ENCODE peak calls at places on chromosomes 13 and 19, in nine cellular contexts. W is thoracic aorta, S is heart left ventricle, T is right atrium auricular region, D is cardiac muscle cell, U is uterus, R is AG04450, X is endothelial cell of umbilical vein, V is testis. A is an unnamed sample. For H3K27me3, the result is how much of the 10 kb centered on the place peaks cover.

GRCh38 chr19:49585023-49585422 is 3.9 kb downstream of the PRRG2 start:
- DNase-seq in D (peak), V (no peak), T (no peak), W (no peak), U (no peak), S (no peak), R (no peak), X (no peak), A (no peak)

GRCh38 chr13:51590231-51590630 is 6.0 kb downstream of the WDFY2 start:
- DNase-seq in X (no peak), T (no peak), U (no peak), S (no peak), W (no peak), D (no peak), V (no peak), R (no peak), A (no peak)

GRCh38 chr13:28819748-28820098 is 416 bp upstream of the MTUS2 start:
- DNase-seq in V (peak), D (peak), X (peak), R (no peak), U (no peak), S (peak), T (no peak), W (no peak), A (no peak)

GRCh38 chr13:69458013-69458412 is 649.6 kb upstream of the ATXN8OS start:
- DNase-seq in W (no peak), R (no peak), D (no peak), V (no peak), S (no peak), U (no peak), T (no peak), X (no peak), A (no peak)

GRCh38 chr19:7865262-7865911 is 8.8 kb downstream of the PRR36 start:
- DNase-seq in T (no peak), W (no peak), U (no peak), R (no peak), D (no peak), X (no peak), S (no peak), V (no peak), A (no peak)

GRCh38 chr19:47330466-47330869 is 1.5 kb upstream of the C5AR2 start:
- DNase-seq in X (peak), W (no peak), T (no peak), S (no peak), V (no peak), U (no peak), R (peak), D (no peak), A (no peak)

GRCh38 chr13:47004022-47004421 is 107.2 kb upstream of the HTR2A start:
- DNase-seq in U (no peak), T (no peak), V (no peak), W (no peak), D (peak), X (no peak), S (no peak), R (no peak), A (no peak)

GRCh38 chr19:48344892-48345291 is 18.8 kb downstream of the TMEM143 start:
- DNase-seq in X (no peak), S (no peak), R (no peak), T (no peak), V (no peak), W (no peak), U (no peak), D (no peak), A (no peak)

GRCh38 chr19:16795731-16796130 is 33.5 kb upstream of the SIN3B start:
- DNase-seq in X (no peak), S (no peak), D (no peak), U (no peak), W (no peak), R (no peak), T (no peak), V (no peak), A (no peak)

GRCh38 chr19:10338940-10339339 is 484 bp downstream of the ICAM3 start:
- DNase-seq in V (no peak), R (no peak), U (no peak), D (no peak), X (no peak), T (no peak), S (no peak), W (no peak), A (no peak)

GRCh38 chr13:46858776-46859175 is 38.1 kb downstream of the HTR2A start:
- DNase-seq in R (no peak), U (no peak), X (no peak), W (no peak), S (no peak), T (no peak), V (no peak), D (no peak), A (no peak)

GRCh38 chr19:2636897-2637683 is 65.4 kb downstream of the GNG7 start:
- DNase-seq in V (peak), T (no peak), U (peak), D (peak), X (peak), S (peak), W (no peak), R (no peak), A (peak)

GRCh38 chr13:98664047-98664446 is 87.1 kb upstream of the STK24 start:
- DNase-seq in X (no peak), T (no peak), S (no peak), D (no peak), W (no peak), R (no peak), V (no peak), U (no peak), A (no peak)

GRCh38 chr13:25738342-25738771 is 313.5 kb downstream of the SHISA2 start:
- DNase-seq in X (peak), V (no peak), T (no peak), R (no peak), W (no peak), S (no peak), D (peak), U (no peak), A (no peak)

GRCh38 chr13:98576215-98576945 is 527 bp downstream of the STK24 start:
- DNase-seq in W (no peak), R (no peak), U (peak), V (peak), T (no peak), X (peak), D (peak), S (peak), A (peak)

GRCh38 chr13:97165527-97166425 is 56.4 kb upstream of the MBNL2 start:
- DNase-seq in S (no peak), U (no peak), T (no peak), R (no peak), V (peak), W (no peak), X (no peak), D (no peak), A (no peak)

GRCh38 chr19:342801-343421 is 1.7 kb downstream of the MIER2 start:
- DNase-seq in T (peak), S (peak), D (no peak), U (peak), W (no peak), V (peak), R (peak), X (peak), A (no peak)

GRCh38 chr19:49106648-49107135 is 7.5 kb upstream of the LIN7B start:
- DNase-seq in T (no peak), W (no peak), V (peak), S (peak), X (peak), R (no peak), U (no peak), D (peak), A (no peak)

GRCh38 chr13:102642475-102642874 is 45.7 kb downstream of the TPP2 start:
- DNase-seq in R (no peak), S (peak), V (peak), X (no peak), D (no peak), T (peak), W (no peak), U (peak), A (peak)

GRCh38 chr19:15466851-15467733 is 2.7 kb upstream of the RASAL3 start:
- DNase-seq in V (no peak), S (no peak), U (no peak), X (peak), T (no peak), R (peak), W (no peak), D (no peak), A (no peak)

GRCh38 chr19:41871573-41872383 is 5.3 kb upstream of the CD79A start:
- DNase-seq in W (no peak), S (peak), R (no peak), U (no peak), V (no peak), T (no peak), X (no peak), D (no peak), A (no peak)

GRCh38 chr19:18660051-18660910 is 23.2 kb upstream of the CRTC1 start:
- DNase-seq in D (no peak), S (peak), T (peak), V (no peak), W (peak), R (no peak), U (peak), X (no peak), A (no peak)

GRCh38 chr13:110913322-110913721 is 1.5 kb downstream of the ANKRD10 start:
- DNase-seq in U (no peak), W (no peak), D (peak), V (no peak), T (no peak), S (no peak), R (no peak), X (no peak), A (peak)

DNA sequence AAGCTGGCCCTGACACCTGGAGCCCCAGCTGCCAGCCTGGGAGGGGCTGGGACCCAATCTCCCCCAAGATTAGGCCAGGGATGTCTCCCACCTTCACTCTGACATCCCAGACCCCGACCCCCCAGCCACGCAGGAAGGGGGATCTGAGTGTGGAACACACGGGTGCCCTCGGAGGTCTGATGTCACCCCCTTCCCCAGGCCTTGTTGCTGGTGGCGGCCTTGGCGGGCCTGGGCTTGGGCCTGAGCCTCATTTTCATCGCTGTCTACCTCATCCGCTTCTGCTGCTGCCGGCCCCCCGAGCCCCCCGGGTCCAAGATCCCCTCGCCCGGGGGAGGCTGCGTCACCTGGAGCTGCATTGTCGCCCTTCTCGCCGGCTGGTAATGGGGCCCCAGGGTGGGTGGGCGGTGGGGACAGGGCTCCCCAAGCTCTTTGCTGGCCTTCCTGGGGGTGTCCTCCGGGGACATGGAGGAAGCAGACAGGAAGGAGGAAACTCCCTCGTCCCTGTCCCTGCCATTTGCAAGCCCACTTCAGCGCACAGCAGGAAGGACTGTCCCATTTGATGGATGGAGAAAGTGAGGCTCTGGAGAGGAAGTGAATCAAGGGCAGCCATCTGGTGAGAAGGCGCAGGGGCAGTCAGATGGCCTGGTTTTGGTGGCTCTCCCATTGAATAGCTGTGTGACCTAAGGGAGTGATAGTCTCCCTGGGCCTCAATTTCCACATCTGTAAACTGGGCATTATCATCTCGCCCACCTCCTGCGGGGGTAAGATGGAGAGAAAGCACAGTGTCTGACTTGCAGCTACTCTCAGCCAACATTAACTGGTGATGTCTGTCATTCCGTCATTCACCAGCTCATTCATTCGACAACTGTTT is 3.9 kb downstream of the TTYH1 start:
- DNase-seq in T (no peak), S (no peak), V (no peak), R (no peak), D (no peak), X (no peak), U (no peak), W (no peak), A (no peak)
- H3K27me3 ChIP-seq in T (under half), S (under half), V (under half), R (under half), D (half or more), X (under half), U (under half), W (under half), A (under half)

GRCh38 chr13:21034602-21035190 is 26.7 kb downstream of the LATS2 start:
- DNase-seq in T (peak), U (no peak), X (peak), S (peak), D (peak), V (no peak), W (no peak), R (no peak), A (no peak)
- TF ChIP-seq CTCF in T (no peak), U (peak), X (peak), S (peak), D (peak), V (no peak), W (no peak), R (no peak), A (no peak)

GRCh38 chr19:33905937-33906577 is 109.4 kb downstream of the KCTD15 start:
- DNase-seq in T (peak), X (peak), W (no peak), S (peak), R (no peak), U (peak), V (peak), D (peak), A (peak)
- H3K27ac ChIP-seq in T (peak), X (peak), W (no peak), S (peak), R (no peak), U (peak), V (peak), D (no peak), A (peak)

GRCh38 chr19:50820549-50821247 is 2.9 kb downstream of the KLK1 start:
- DNase-seq in D (no peak), R (no peak), V (no peak), X (no peak), S (no peak), T (no peak), W (no peak), U (no peak), A (no peak)

GRCh38 chr19:50821248-50821612 is 2.4 kb downstream of the KLK1 start:
- DNase-seq in W (no peak), T (no peak), X (no peak), S (no peak), D (no peak), V (no peak), U (no peak), R (no peak), A (no peak)

GRCh38 chr19:50823389-50824042 is at the start of gene KLK1:
- DNase-seq in W (no peak), R (no peak), T (no peak), U (no peak), S (no peak), X (no peak), V (no peak), D (no peak), A (no peak)

GRCh38 chr19:50821622-50822021 is 2.0 kb downstream of the KLK1 start:
- DNase-seq in S (no peak), X (no peak), W (no peak), V (no peak), D (no peak), T (no peak), R (no peak), U (no peak), A (no peak)

GRCh38 chr19:50822661-50823208 is 852 bp downstream of the KLK1 start:
- DNase-seq in X (no peak), T (no peak), S (no peak), R (no peak), U (no peak), V (no peak), D (no peak), W (no peak), A (no peak)
- H3K27me3 ChIP-seq in X (under half), T (under half), S (under half), R (under half), U (under half), V (under half), D (half or more), W (under half), A (under half)

GRCh38 chr13:83780201-83780600 is 102.1 kb downstream of the SLITRK1 start:
- DNase-seq in R (no peak), T (no peak), W (no peak), V (peak), S (no peak), U (no peak), D (peak), X (no peak), A (no peak)
- TF ChIP-seq CTCF in R (peak), T (no peak), W (no peak), V (peak), S (peak), U (no peak), D (peak), X (no peak), A (peak)

DNA sequence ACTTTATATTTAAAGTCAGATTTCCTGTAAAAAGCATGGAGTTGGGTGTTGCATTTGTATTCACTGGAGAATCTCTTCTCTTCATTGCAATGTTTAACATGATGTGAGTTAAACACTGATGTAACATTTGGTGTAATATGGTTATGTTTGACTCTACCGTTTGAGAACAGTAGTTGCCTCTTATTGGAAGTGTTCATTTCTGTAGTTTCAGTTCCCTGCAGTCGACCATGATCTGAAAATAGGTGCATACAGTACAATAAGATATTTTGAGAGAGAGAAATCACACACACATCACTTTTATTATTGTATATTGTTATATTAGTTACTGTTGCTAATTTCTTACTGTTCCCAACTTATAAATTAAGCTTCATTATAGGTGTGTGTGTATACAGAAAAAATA is 105.2 kb upstream of the SPACA7 start:
- DNase-seq in V (no peak), T (no peak), R (no peak), S (no peak), U (no peak), D (no peak), W (no peak), X (no peak), A (no peak)
- H3K27ac ChIP-seq in V (no peak), T (no peak), R (no peak), S (no peak), U (no peak), D (no peak), W (no peak), X (no peak), A (no peak)

GRCh38 chr13:50130686-50131051 is 115.4 kb downstream of the KCNRG start:
- DNase-seq in S (peak), T (no peak), R (no peak), D (peak), W (no peak), X (peak), V (no peak), U (no peak), A (no peak)

GRCh38 chr13:50129923-50130685 is 114.9 kb downstream of the KCNRG start:
- DNase-seq in S (peak), T (no peak), D (peak), R (no peak), V (no peak), X (no peak), U (peak), W (no peak), A (no peak)

GRCh38 chr13:50131998-50132936 is 117.0 kb downstream of the KCNRG start:
- DNase-seq in R (no peak), T (no peak), V (no peak), X (no peak), U (no peak), W (no peak), S (no peak), D (peak), A (no peak)

GRCh38 chr13:50133277-50133953 is 118.2 kb downstream of the KCNRG start:
- DNase-seq in S (no peak), R (no peak), V (no peak), W (no peak), D (no peak), U (no peak), T (no peak), X (no peak), A (no peak)

GRCh38 chr13:50132937-50133276 is 117.7 kb downstream of the KCNRG start:
- DNase-seq in R (no peak), U (no peak), S (no peak), W (no peak), V (no peak), D (peak), X (no peak), T (no peak), A (no peak)
- H3K27me3 ChIP-seq in R (half or more), U (under half), S (under half), W (under half), V (under half), D (half or more), X (under half), T (under half), A (under half)

DNA sequence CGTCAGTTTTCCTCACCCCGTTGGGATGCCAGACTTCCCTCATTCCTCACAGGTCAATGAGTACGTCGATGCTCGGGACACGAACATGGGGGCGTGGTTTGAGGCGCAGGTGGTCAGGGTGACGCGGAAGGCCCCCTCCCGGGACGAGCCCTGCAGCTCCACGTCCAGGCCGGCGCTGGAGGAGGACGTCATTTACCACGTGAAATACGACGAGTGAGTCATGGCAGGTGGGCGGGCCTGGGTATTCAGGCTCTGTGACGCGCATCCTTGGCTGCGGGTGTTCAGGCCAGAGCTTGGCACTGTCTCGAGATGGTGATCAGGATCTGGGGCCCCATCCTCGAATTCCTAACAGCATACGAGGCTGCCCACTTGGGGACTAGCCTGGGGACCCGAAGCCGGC is 21.4 kb downstream of the UHRF1 start:
- DNase-seq in S (no peak), U (peak), T (no peak), W (no peak), R (no peak), V (no peak), D (no peak), X (no peak), A (no peak)
- TF ChIP-seq CTCF in S (no peak), U (no peak), T (no peak), W (no peak), R (no peak), V (no peak), D (no peak), X (no peak), A (no peak)

GRCh38 chr19:1435378-1435989 is 2.7 kb upstream of the RPS15 start:
- DNase-seq in V (no peak), S (no peak), R (no peak), U (no peak), D (no peak), X (no peak), W (no peak), T (no peak), A (no peak)

GRCh38 chr19:1438933-1439358 is 750 bp downstream of the RPS15 start:
- DNase-seq in X (peak), D (no peak), U (no peak), W (no peak), R (no peak), S (no peak), V (no peak), T (no peak), A (no peak)

GRCh38 chr19:1438035-1438932 is at the start of gene RPS15:
- DNase-seq in U (peak), S (peak), X (peak), W (peak), V (peak), T (peak), R (peak), D (peak), A (peak)

GRCh38 chr19:1440418-1440801 is 2.2 kb downstream of the RPS15 start:
- DNase-seq in S (no peak), X (no peak), W (no peak), D (no peak), T (no peak), U (no peak), R (no peak), V (no peak), A (no peak)

GRCh38 chr19:1437609-1438008 is 587 bp upstream of the RPS15 start:
- DNase-seq in S (no peak), R (no peak), U (no peak), W (no peak), D (no peak), X (no peak), T (no peak), V (no peak), A (no peak)
- H3K27ac ChIP-seq in S (no peak), R (no peak), U (no peak), W (no peak), D (no peak), X (no peak), T (no peak), V (peak), A (no peak)

DNA sequence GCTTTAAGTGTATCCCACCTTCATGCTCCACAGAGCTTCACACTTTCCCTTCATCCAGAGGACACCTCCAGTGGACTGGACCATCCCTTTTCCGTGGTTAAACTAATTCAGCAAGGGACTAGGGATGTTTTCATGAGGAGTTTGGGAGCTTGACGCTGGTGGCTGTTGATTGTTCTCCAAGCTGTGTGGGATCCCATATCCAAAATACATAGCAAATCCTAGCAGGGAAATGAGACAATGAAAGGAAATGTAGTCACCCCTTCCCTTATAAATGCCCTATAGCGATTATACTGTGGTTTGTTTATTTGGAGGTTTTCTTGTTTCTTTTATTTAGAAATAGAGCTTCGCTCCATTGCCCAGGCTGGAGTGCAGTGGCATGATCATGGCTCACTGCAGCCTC is 31.6 kb upstream of the DPRX start:
- DNase-seq in W (no peak), R (no peak), D (no peak), T (no peak), S (no peak), V (no peak), U (no peak), X (peak), A (no peak)
- H3K27me3 ChIP-seq in W (under half), R (under half), D (under half), T (under half), S (under half), V (under half), U (under half), X (under half), A (under half)